ENCODE peak calls at places on chromosomes 13 and 19, in six cellular contexts. L is activated CD8-positive, alpha-beta memory T cell treated with anti-CD3 and anti-CD28 coated beads, Interleukin-2, amount 10 ng/mL, durations not matched to agents 7 days and 5 days; I is stimulated activated CD8-positive, alpha-beta memory T cell treated with anti-CD3 and anti-CD28 coated beads, Interleukin-15, amount 100 ng/mL, for 4 hours; N is T1000; X is M059J; G is amniotic stem cell. B is an unnamed sample.

GRCh38 chr13:44218501-44219240 is 155.0 kb upstream of the SERP2 start:
- DNase-seq in L (no peak), I (no peak), N (no peak), X (no peak), G (no peak), B (no peak)

GRCh38 chr19:861756-862528 is 2.5 kb downstream of the CFD start:
- DNase-seq in L (peak; percentile 84), I (peak; percentile 37), N (peak; percentile 35), X (no peak), G (no peak), B (no peak)

GRCh38 chr13:96100457-96101220 is 10.7 kb downstream of the HS6ST3 start:
- DNase-seq in L (no peak), I (no peak), N (no peak), X (no peak), G (no peak), B (no peak)

GRCh38 chr19:50002386-50002960 is 22.7 kb downstream of the VRK3 start:
- DNase-seq in L (no peak), I (no peak), N (no peak), X (no peak), G (no peak), B (no peak)

GRCh38 chr19:45100797-45101196 is 7.8 kb downstream of the PPP1R37 start:
- DNase-seq in L (no peak), I (no peak), N (no peak), X (no peak), G (no peak), B (no peak)

GRCh38 chr13:33259296-33259695 is 26.3 kb downstream of the STARD13 start:
- DNase-seq in L (no peak), I (no peak), N (no peak), X (no peak), G (no peak), B (no peak)

GRCh38 chr13:109667754-109668360 is 118.5 kb downstream of the IRS2 start:
- DNase-seq in L (no peak), I (no peak), N (no peak), X (no peak), G (no peak), B (no peak)

GRCh38 chr13:71873418-71874276 is 6.6 kb upstream of the DACH1 start:
- DNase-seq in L (no peak), I (no peak), N (no peak), X (no peak), G (no peak), B (no peak)

GRCh38 chr19:48461982-48462655 is 6.7 kb downstream of the KCNJ14 start:
- DNase-seq in L (no peak), I (no peak), N (no peak), X (no peak), G (no peak), B (no peak)

GRCh38 chr13:88919970-88920628 is 1248.9 kb downstream of the SLITRK5 start:
- DNase-seq in L (peak; percentile 58), I (peak; percentile 10), N (no peak), X (no peak), G (no peak), B (peak; percentile 30)

B was measured in SIG-M5.